ENCODE peak calls at places on chromosome 15, in four cellular contexts. T is HCT116, X is HepG2, V is GM12878. D is an unnamed sample.

GRCh38 chr15:24292837-24293236 is 382.7 kb upstream of the NPAP1 start:
- DNase-seq in T (no peak), X (no peak), V (no peak), D (no peak)

GRCh38 chr15:51600114-51600513 is 22.5 kb downstream of the DMXL2 start:
- DNase-seq in T (peak; percentile 91), X (no peak), V (peak; percentile 15), D (no peak)

GRCh38 chr15:57329582-57330367 is 46.5 kb upstream of the CGNL1 start:
- DNase-seq in T (no peak), X (no peak), V (no peak), D (no peak)

GRCh38 chr15:51830279-51830806 is 890 bp downstream of the TMOD3 start:
- DNase-seq in T (no peak), X (no peak), V (no peak), D (no peak)

GRCh38 chr15:59283717-59284336 is 77.2 kb downstream of the LDHAL6B start:
- DNase-seq in T (peak; percentile 84), X (peak; percentile 38), V (no peak), D (peak; percentile 54)

GRCh38 chr15:89335289-89336041 is 841 bp upstream of the POLG start:
- DNase-seq in T (no peak), X (peak; percentile 10), V (no peak), D (no peak)

GRCh38 chr15:88018865-88019626 is 237.5 kb downstream of the NTRK3 start:
- DNase-seq in T (no peak), X (no peak), V (no peak), D (no peak)

GRCh38 chr15:78003539-78004008 is 73.9 kb downstream of the TBC1D2B start:
- DNase-seq in T (no peak), X (no peak), V (no peak), D (peak; percentile 17)

GRCh38 chr15:73859236-73859635 is 14.1 kb upstream of the TBC1D21 start:
- DNase-seq in T (no peak), X (no peak), V (no peak), D (no peak)

GRCh38 chr15:92162657-92163056 is 231.0 kb upstream of the ST8SIA2 start:
- DNase-seq in T (no peak), X (no peak), V (no peak), D (no peak)

GRCh38 chr15:59611277-59612260 is at the start of gene GCNT3:
- DNase-seq in T (peak; percentile 32), X (peak; percentile 90), V (no peak), D (no peak)

GRCh38 chr15:91118796-91119590 is 18.9 kb downstream of the SV2B start:
- DNase-seq in T (no peak), X (no peak), V (no peak), D (no peak)

GRCh38 chr15:39628131-39628482 is 47.2 kb downstream of the THBS1 start:
- DNase-seq in T (no peak), X (peak; percentile 56), V (no peak), D (peak; percentile 48)

GRCh38 chr15:70336425-70337009 is 238.8 kb upstream of the TLE3 start:
- DNase-seq in T (no peak), X (no peak), V (no peak), D (no peak)

GRCh38 chr15:71191296-71191695 is 76.0 kb downstream of the THSD4 start:
- DNase-seq in T (no peak), X (no peak), V (no peak), D (no peak)

GRCh38 chr15:80242132-80242769 is 9.8 kb downstream of the CTXND1 start:
- DNase-seq in T (peak; percentile 28), X (peak; percentile 50), V (no peak), D (peak; percentile 56)

GRCh38 chr15:44788748-44789147 is 52.4 kb downstream of the TRIM69 start:
- DNase-seq in T (no peak), X (no peak), V (no peak), D (no peak)

GRCh38 chr15:31558840-31559239 is 232.2 kb downstream of the KLF13 start:
- DNase-seq in T (no peak), X (no peak), V (no peak), D (no peak)

GRCh38 chr15:87365221-87365620 is 891.3 kb downstream of the NTRK3 start:
- DNase-seq in T (no peak), X (no peak), V (no peak), D (no peak)

GRCh38 chr15:57772223-57772957 is 65.9 kb downstream of the POLR2M start:
- DNase-seq in T (no peak), X (no peak), V (no peak), D (no peak)

GRCh38 chr15:75107905-75108838 is 84.8 kb downstream of the PPCDC start:
- DNase-seq in T (peak; percentile 56), X (peak; percentile 27), V (peak; percentile 74), D (no peak)

GRCh38 chr15:39358441-39359041 is 222.3 kb upstream of the THBS1 start:
- DNase-seq in T (no peak), X (peak; percentile 18), V (no peak), D (no peak)

GRCh38 chr15:70526221-70526973 is 237.0 kb downstream of the UACA start:
- DNase-seq in T (peak; percentile 45), X (no peak), V (no peak), D (peak; percentile 55)

GRCh38 chr15:29687204-29687768 is 135.0 kb downstream of the TJP1 start:
- DNase-seq in T (no peak), X (no peak), V (no peak), D (no peak)

GRCh38 chr15:81292516-81293001 is 31.4 kb downstream of the STARD5 start:
- DNase-seq in T (no peak), X (no peak), V (peak; percentile 74), D (no peak)

GRCh38 chr15:58459562-58459961 is 27.8 kb downstream of the LIPC start:
- DNase-seq in T (no peak), X (no peak), V (no peak), D (no peak)

GRCh38 chr15:76901965-76902364 is 3.2 kb downstream of the SCAPER start:
- DNase-seq in T (no peak), X (no peak), V (no peak), D (no peak)

GRCh38 chr15:41309226-41309905 is 23.0 kb downstream of the OIP5 start:
- DNase-seq in T (no peak), X (no peak), V (no peak), D (no peak)

GRCh38 chr15:69132935-69133861 is 27.2 kb upstream of the GLCE start:
- DNase-seq in T (no peak), X (peak; percentile 10), V (no peak), D (peak; percentile 12)

GRCh38 chr15:85730001-85730820 is 64.5 kb downstream of the KLHL25 start:
- DNase-seq in T (peak; percentile 47), X (peak; percentile 53), V (no peak), D (peak; percentile 81)

GRCh38 chr15:73784299-73784698 is 31.1 kb upstream of the INSYN1 start:
- DNase-seq in T (no peak), X (no peak), V (no peak), D (no peak)

GRCh38 chr15:39925112-39925830 is 5.2 kb upstream of the GPR176 start:
- DNase-seq in T (no peak), X (no peak), V (no peak), D (no peak)

GRCh38 chr15:59366368-59367021 is 6.2 kb downstream of the MYO1E start:
- DNase-seq in T (no peak), X (no peak), V (no peak), D (no peak)

GRCh38 chr15:46131876-46132275 is 497.0 kb downstream of the SQOR start:
- DNase-seq in T (no peak), X (no peak), V (no peak), D (no peak)

GRCh38 chr15:80010131-80010673 is 39.2 kb upstream of the BCL2A1 start:
- DNase-seq in T (no peak), X (no peak), V (no peak), D (no peak)

GRCh38 chr15:57866149-57866736 is 159.7 kb downstream of the POLR2M start:
- DNase-seq in T (peak; percentile 52), X (peak; percentile 56), V (no peak), D (peak; percentile 14)

GRCh38 chr15:67043939-67044771 is 21.2 kb upstream of the SMAD3 start:
- DNase-seq in T (no peak), X (peak; percentile 84), V (no peak), D (peak; percentile 41)

GRCh38 chr15:24954783-24955548 is at the start of the genes SNRPN and SNURF:
- DNase-seq in T (no peak), X (peak; percentile 30), V (peak; percentile 11), D (peak; percentile 38)

DNA sequence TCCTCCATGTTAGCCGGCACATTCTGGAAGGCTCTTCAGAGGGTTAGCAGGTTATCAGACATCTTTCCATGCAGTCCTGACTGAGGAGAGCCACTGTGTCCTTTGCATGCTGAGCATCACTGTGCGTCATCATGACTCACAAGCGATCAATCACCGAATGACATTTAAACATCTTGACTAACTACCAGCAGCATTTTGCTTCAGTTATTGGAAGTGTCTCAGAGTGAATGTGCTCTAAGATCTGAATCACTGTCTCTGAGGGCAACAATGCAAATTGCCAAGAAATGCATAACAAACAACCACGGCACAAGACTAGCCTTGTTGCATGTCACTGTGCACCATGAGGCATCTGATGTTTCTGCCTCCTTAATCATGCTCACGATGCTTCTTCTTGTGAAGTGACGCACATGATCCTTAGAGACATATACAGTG is 18.3 kb upstream of the ATP8B4 start:
- DNase-seq in T (peak; percentile 86), X (no peak), V (no peak), D (no peak)
- TF ChIP-seq JUND in T (peak; percentile 91), X (no peak), V (no peak), D (no peak)

GRCh38 chr15:48395532-48396011 is 64.3 kb downstream of the DUT start:
- DNase-seq in T (no peak), X (no peak), V (no peak), D (no peak)
- TF ChIP-seq JUND in T (no peak), X (no peak), V (no peak), D (no peak)

DNA sequence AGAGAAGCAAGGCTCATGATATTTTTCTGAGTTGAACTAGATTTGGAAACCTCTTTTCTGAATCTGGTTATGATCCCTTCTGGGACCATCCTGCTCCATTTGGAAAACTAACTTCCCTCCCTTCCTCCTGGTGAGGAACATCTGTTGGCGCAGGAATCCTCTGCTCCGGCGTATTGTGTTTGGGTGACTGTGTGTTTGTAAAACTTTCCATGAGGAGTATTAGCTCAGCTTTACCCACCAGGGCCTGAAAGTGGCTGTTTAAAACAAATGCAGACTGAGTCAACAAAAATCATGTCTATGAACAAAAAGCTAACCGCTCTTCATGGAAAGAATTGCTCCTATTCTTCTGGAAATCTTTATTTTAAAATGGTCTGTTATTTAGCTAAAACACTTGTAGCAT is 17.7 kb downstream of the STARD9 start:
- DNase-seq in T (no peak), X (no peak), V (no peak), D (no peak)
- TF ChIP-seq JUND in T (no peak), X (no peak), V (no peak), D (no peak)

DNA sequence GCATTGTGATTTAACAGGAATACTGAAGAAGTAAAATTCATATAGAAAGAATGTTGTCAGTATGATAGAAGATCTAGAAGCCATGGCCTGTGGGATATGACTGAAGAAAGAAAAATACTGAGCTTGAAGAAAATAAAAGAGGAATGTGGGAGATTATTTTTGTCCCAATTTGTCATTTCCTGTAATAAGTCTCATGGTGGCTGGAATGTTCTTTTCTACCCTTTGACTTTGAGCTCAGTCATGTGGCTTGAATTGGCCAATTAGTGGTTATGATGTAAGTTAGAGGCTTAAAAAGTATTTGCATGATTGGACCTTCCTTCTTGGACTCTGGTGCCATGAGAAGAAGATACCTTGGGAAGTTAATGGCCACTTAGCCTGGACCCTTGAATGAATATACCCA is 14.1 kb downstream of the APH1B start:
- DNase-seq in T (no peak), X (no peak), V (no peak), D (no peak)
- TF ChIP-seq JUND in T (no peak), X (no peak), V (no peak), D (no peak)

D was measured in T47D.